ENCODE peak calls at places on chromosomes 2 and 18, in five cellular contexts. One of them, this sample, is unnamed.

GRCh38 chr18:67932261-67932660 is 415.7 kb upstream of the DSEL start:
- DNase-seq in cardiac fibroblast: no peak
- DNase-seq in MM.1S: no peak
- DNase-seq in brain microvascular endothelial cell: no peak
- DNase-seq in astrocyte of the cerebellum: no peak
- DNase-seq in this sample: no peak

GRCh38 chr2:45770773-45771172 is 119.3 kb downstream of the PRKCE start:
- DNase-seq in brain microvascular endothelial cell: no peak
- DNase-seq in MM.1S: no peak
- DNase-seq in astrocyte of the cerebellum: no peak
- DNase-seq in cardiac fibroblast: peak
- DNase-seq in this sample: no peak

GRCh38 chr2:98730053-98730850 is 680 bp downstream of the MGAT4A start:
- DNase-seq in cardiac fibroblast: no peak
- DNase-seq in brain microvascular endothelial cell: no peak
- DNase-seq in astrocyte of the cerebellum: no peak
- DNase-seq in MM.1S: peak
- DNase-seq in this sample: no peak

GRCh38 chr2:237208373-237209045 is 122.8 kb downstream of the COPS8 start:
- DNase-seq in MM.1S: no peak
- DNase-seq in cardiac fibroblast: peak
- DNase-seq in astrocyte of the cerebellum: peak
- DNase-seq in brain microvascular endothelial cell: peak
- DNase-seq in this sample: no peak

GRCh38 chr2:241108271-241109209 is 6.5 kb upstream of the MTERF4 start:
- DNase-seq in cardiac fibroblast: no peak
- DNase-seq in MM.1S: no peak
- DNase-seq in brain microvascular endothelial cell: no peak
- DNase-seq in astrocyte of the cerebellum: no peak
- DNase-seq in this sample: no peak

GRCh38 chr2:28547906-28548600 is 52.2 kb downstream of the PLB1 start:
- DNase-seq in astrocyte of the cerebellum: no peak
- DNase-seq in cardiac fibroblast: no peak
- DNase-seq in brain microvascular endothelial cell: no peak
- DNase-seq in MM.1S: no peak
- DNase-seq in this sample: no peak

GRCh38 chr2:48943436-48943835 is 187.9 kb upstream of the LHCGR start:
- DNase-seq in cardiac fibroblast: peak
- DNase-seq in astrocyte of the cerebellum: peak
- DNase-seq in MM.1S: no peak
- DNase-seq in brain microvascular endothelial cell: no peak
- DNase-seq in this sample: no peak

GRCh38 chr2:179096090-179096489 is 46.2 kb upstream of the CCDC141 start:
- DNase-seq in cardiac fibroblast: no peak
- DNase-seq in astrocyte of the cerebellum: no peak
- DNase-seq in MM.1S: peak
- DNase-seq in brain microvascular endothelial cell: no peak
- DNase-seq in this sample: peak

GRCh38 chr2:111207892-111208291 is 87.2 kb downstream of the BCL2L11 start:
- DNase-seq in brain microvascular endothelial cell: no peak
- DNase-seq in MM.1S: no peak
- DNase-seq in astrocyte of the cerebellum: no peak
- DNase-seq in cardiac fibroblast: no peak
- DNase-seq in this sample: no peak

GRCh38 chr2:221962186-221962585 is 336.6 kb downstream of the PAX3 start:
- DNase-seq in MM.1S: no peak
- DNase-seq in cardiac fibroblast: no peak
- DNase-seq in brain microvascular endothelial cell: no peak
- DNase-seq in astrocyte of the cerebellum: no peak
- DNase-seq in this sample: no peak

GRCh38 chr2:191927319-191927867 is 80.5 kb upstream of the CAVIN2 start:
- DNase-seq in MM.1S: no peak
- DNase-seq in cardiac fibroblast: peak
- DNase-seq in astrocyte of the cerebellum: peak
- DNase-seq in brain microvascular endothelial cell: peak
- DNase-seq in this sample: no peak

GRCh38 chr2:54041135-54041534 is 70.3 kb upstream of the PSME4 start:
- DNase-seq in MM.1S: no peak
- DNase-seq in astrocyte of the cerebellum: no peak
- DNase-seq in brain microvascular endothelial cell: no peak
- DNase-seq in cardiac fibroblast: peak
- DNase-seq in this sample: no peak

GRCh38 chr2:125086313-125087184 is 1061.5 kb downstream of the CNTNAP5 start:
- DNase-seq in brain microvascular endothelial cell: no peak
- DNase-seq in astrocyte of the cerebellum: no peak
- DNase-seq in MM.1S: no peak
- DNase-seq in cardiac fibroblast: no peak
- DNase-seq in this sample: no peak

GRCh38 chr2:28628987-28629386 is 122.6 kb upstream of the PPP1CB start:
- DNase-seq in brain microvascular endothelial cell: no peak
- DNase-seq in astrocyte of the cerebellum: no peak
- DNase-seq in cardiac fibroblast: no peak
- DNase-seq in MM.1S: no peak
- DNase-seq in this sample: no peak

GRCh38 chr2:73970850-73971471 is 13.7 kb upstream of the TET3 start:
- DNase-seq in astrocyte of the cerebellum: no peak
- DNase-seq in cardiac fibroblast: peak
- DNase-seq in brain microvascular endothelial cell: no peak
- DNase-seq in MM.1S: peak
- DNase-seq in this sample: peak

GRCh38 chr2:227177592-227178336 is 13.3 kb downstream of the COL4A3 start:
- DNase-seq in cardiac fibroblast: no peak
- DNase-seq in astrocyte of the cerebellum: no peak
- DNase-seq in brain microvascular endothelial cell: no peak
- DNase-seq in MM.1S: no peak
- DNase-seq in this sample: no peak

GRCh38 chr18:45463433-45463832 is 151.8 kb upstream of the SLC14A2 start:
- DNase-seq in brain microvascular endothelial cell: no peak
- DNase-seq in cardiac fibroblast: no peak
- DNase-seq in astrocyte of the cerebellum: no peak
- DNase-seq in MM.1S: no peak
- DNase-seq in this sample: no peak

GRCh38 chr2:7012141-7012809 is 95.1 kb downstream of the RNF144A start:
- DNase-seq in MM.1S: no peak
- DNase-seq in astrocyte of the cerebellum: no peak
- DNase-seq in cardiac fibroblast: peak
- DNase-seq in brain microvascular endothelial cell: peak
- DNase-seq in this sample: no peak

GRCh38 chr2:133774675-133775005 is 206.4 kb upstream of the NCKAP5 start:
- DNase-seq in astrocyte of the cerebellum: peak
- DNase-seq in brain microvascular endothelial cell: no peak
- DNase-seq in cardiac fibroblast: no peak
- DNase-seq in MM.1S: no peak
- DNase-seq in this sample: no peak

GRCh38 chr2:121333231-121333630 is 48.2 kb upstream of the TFCP2L1 start:
- DNase-seq in astrocyte of the cerebellum: no peak
- DNase-seq in cardiac fibroblast: no peak
- DNase-seq in brain microvascular endothelial cell: no peak
- DNase-seq in MM.1S: no peak
- DNase-seq in this sample: no peak

GRCh38 chr2:208356846-208357574 is 49.6 kb upstream of the PTH2R start:
- DNase-seq in MM.1S: no peak
- DNase-seq in astrocyte of the cerebellum: no peak
- DNase-seq in brain microvascular endothelial cell: no peak
- DNase-seq in cardiac fibroblast: peak
- DNase-seq in this sample: no peak

GRCh38 chr2:182650704-182651103 is 65.4 kb upstream of the DNAJC10 start:
- DNase-seq in cardiac fibroblast: peak
- DNase-seq in MM.1S: peak
- DNase-seq in astrocyte of the cerebellum: peak
- DNase-seq in brain microvascular endothelial cell: no peak
- DNase-seq in this sample: no peak

GRCh38 chr18:73688851-73689659 is 458.6 kb downstream of the FBXO15 start:
- DNase-seq in astrocyte of the cerebellum: peak
- DNase-seq in MM.1S: no peak
- DNase-seq in cardiac fibroblast: peak
- DNase-seq in brain microvascular endothelial cell: peak
- DNase-seq in this sample: no peak

GRCh38 chr2:545711-546650 is 131.2 kb downstream of the TMEM18 start:
- DNase-seq in MM.1S: no peak
- DNase-seq in astrocyte of the cerebellum: no peak
- DNase-seq in brain microvascular endothelial cell: no peak
- DNase-seq in cardiac fibroblast: no peak
- DNase-seq in this sample: no peak

GRCh38 chr18:51540562-51540961 is 343.1 kb upstream of the MEX3C start:
- DNase-seq in astrocyte of the cerebellum: no peak
- DNase-seq in brain microvascular endothelial cell: no peak
- DNase-seq in cardiac fibroblast: no peak
- DNase-seq in MM.1S: no peak
- DNase-seq in this sample: no peak

GRCh38 chr18:51541230-51541629 is 343.7 kb upstream of the MEX3C start:
- DNase-seq in astrocyte of the cerebellum: no peak
- DNase-seq in brain microvascular endothelial cell: no peak
- DNase-seq in cardiac fibroblast: no peak
- DNase-seq in MM.1S: no peak
- DNase-seq in this sample: no peak

GRCh38 chr18:51531496-51531895 is 334.0 kb upstream of the MEX3C start:
- DNase-seq in astrocyte of the cerebellum: no peak
- DNase-seq in MM.1S: no peak
- DNase-seq in cardiac fibroblast: no peak
- DNase-seq in brain microvascular endothelial cell: no peak
- DNase-seq in this sample: no peak

GRCh38 chr18:51537487-51537886 is 340.0 kb upstream of the MEX3C start:
- DNase-seq in MM.1S: peak
- DNase-seq in astrocyte of the cerebellum: peak
- DNase-seq in cardiac fibroblast: peak
- DNase-seq in brain microvascular endothelial cell: peak
- DNase-seq in this sample: no peak
- TF ChIP-seq CTCF in MM.1S: peak
- TF ChIP-seq CTCF in astrocyte of the cerebellum: peak
- TF ChIP-seq CTCF in cardiac fibroblast: no peak
- TF ChIP-seq CTCF in brain microvascular endothelial cell: peak
- TF ChIP-seq CTCF in this sample: no peak

GRCh38 chr2:11481789-11482472 is 16.0 kb upstream of the E2F6 start:
- DNase-seq in brain microvascular endothelial cell: no peak
- DNase-seq in astrocyte of the cerebellum: no peak
- DNase-seq in cardiac fibroblast: no peak
- DNase-seq in MM.1S: no peak
- DNase-seq in this sample: no peak
- H3K4me3 ChIP-seq in brain microvascular endothelial cell: no peak
- H3K4me3 ChIP-seq in astrocyte of the cerebellum: peak
- H3K4me3 ChIP-seq in cardiac fibroblast: no peak
- H3K4me3 ChIP-seq in MM.1S: no peak
- H3K4me3 ChIP-seq in this sample: no peak

DNA sequence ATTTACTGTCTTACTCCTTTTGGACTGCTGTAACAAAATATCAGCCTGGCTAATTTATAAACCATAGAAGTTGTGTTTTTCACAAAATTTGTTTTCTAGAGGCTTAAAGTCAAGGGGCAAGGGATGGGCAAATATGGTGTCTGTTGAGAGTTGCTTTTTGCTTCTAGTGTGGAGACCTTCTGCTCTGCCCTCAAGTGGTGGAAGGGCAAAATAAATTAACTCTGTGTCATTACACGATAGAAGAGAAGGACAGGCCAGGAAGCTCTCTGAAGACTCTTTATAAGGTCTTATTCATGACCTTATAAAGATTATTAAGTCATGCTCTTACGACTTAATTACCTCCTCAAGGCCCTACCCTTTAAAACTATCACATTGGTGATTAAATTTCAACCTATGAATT is 181.2 kb upstream of the LRATD1 start:
- DNase-seq in cardiac fibroblast: peak
- DNase-seq in brain microvascular endothelial cell: no peak
- DNase-seq in MM.1S: no peak
- DNase-seq in astrocyte of the cerebellum: no peak
- DNase-seq in this sample: no peak
- TF ChIP-seq CTCF in cardiac fibroblast: no peak
- TF ChIP-seq CTCF in brain microvascular endothelial cell: peak
- TF ChIP-seq CTCF in MM.1S: no peak
- TF ChIP-seq CTCF in astrocyte of the cerebellum: no peak
- TF ChIP-seq CTCF in this sample: no peak

DNA sequence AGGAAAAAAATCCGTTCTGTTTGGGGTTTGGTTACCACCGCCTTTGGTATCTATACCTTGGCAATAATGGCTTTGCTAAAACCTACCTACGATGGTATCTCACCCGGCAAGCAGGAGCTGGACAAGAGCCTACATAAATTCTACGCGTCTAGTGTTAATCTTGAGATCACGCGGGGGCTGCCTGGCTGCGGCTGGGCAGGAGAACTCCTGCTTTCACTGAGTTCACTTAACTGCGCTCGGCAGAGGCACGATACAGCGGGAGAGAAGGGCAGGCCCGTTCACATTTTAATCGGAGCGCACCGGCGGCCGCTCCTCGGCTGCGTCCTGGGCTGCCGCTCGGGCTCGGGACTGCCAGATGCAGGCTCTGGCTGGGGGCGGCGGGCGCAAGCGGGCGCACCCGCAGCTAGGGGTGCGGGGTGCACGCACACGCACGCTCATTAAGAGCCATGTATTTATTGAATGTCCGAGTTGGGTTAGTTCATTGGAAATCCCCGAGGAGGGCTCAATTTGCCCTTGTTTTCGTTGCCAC is 1.7 kb upstream of the POU3F3 start:
- DNase-seq in cardiac fibroblast: peak
- DNase-seq in MM.1S: peak
- DNase-seq in brain microvascular endothelial cell: no peak
- DNase-seq in astrocyte of the cerebellum: no peak
- DNase-seq in this sample: no peak
- H3K4me3 ChIP-seq in cardiac fibroblast: no peak
- H3K4me3 ChIP-seq in MM.1S: peak
- H3K4me3 ChIP-seq in brain microvascular endothelial cell: peak
- H3K4me3 ChIP-seq in astrocyte of the cerebellum: peak
- H3K4me3 ChIP-seq in this sample: peak

DNA sequence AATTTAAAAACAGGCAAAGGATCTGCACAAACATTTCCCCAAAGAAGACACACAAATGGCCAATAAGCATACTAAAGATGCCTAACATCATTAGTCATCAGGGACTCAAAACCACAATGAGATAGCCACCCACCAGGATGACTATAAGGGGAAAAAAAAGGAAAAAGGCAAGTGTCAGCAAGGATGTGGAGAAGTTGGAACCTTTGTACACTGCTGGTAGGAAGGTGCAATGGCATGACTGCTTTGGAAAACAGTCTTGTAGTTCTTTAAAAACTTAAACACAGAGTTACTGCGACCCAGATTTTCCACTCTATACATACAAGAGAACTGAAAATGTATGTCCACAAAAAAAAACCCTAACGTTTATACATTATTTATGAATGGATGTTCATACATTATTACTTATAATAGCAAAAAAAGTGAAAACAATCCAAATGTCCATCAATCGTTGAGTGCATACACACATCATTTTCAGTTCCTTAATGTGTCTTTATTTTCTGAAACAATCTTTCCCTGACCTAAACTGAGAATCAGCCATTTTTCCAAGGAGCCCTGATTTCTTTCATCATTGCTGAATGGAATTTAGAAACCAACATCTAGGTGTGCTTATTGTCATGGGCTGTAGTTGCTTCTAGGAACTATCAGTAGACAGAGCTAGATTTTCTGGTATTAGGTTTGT is 64.7 kb upstream of the TLK1 start:
- DNase-seq in brain microvascular endothelial cell: peak
- DNase-seq in cardiac fibroblast: peak
- DNase-seq in astrocyte of the cerebellum: peak
- DNase-seq in MM.1S: no peak
- DNase-seq in this sample: no peak
- TF ChIP-seq CTCF in brain microvascular endothelial cell: peak
- TF ChIP-seq CTCF in cardiac fibroblast: peak
- TF ChIP-seq CTCF in astrocyte of the cerebellum: peak
- TF ChIP-seq CTCF in MM.1S: no peak
- TF ChIP-seq CTCF in this sample: peak

This sample was measured in GM12864.